ENCODE peak calls at places on chromosomes 7 and 10, in four cellular contexts. One of them, this sample, is unnamed.

GRCh38 chr7:101940830-101941229 is 123.4 kb downstream of the CUX1 start:
- DNase-seq in HuH-7: no peak
- DNase-seq in activated naive CD4-positive, alpha-beta T cell: no peak
- DNase-seq in activated CD4-positive, alpha-beta T cell treated with anti-CD3 and anti-CD28 coated beads for 48 hours: no peak
- DNase-seq in this sample: no peak

GRCh38 chr7:2928613-2929311 is 84.7 kb upstream of the GNA12 start:
- DNase-seq in HuH-7: no peak
- DNase-seq in activated naive CD4-positive, alpha-beta T cell: no peak
- DNase-seq in activated CD4-positive, alpha-beta T cell treated with anti-CD3 and anti-CD28 coated beads for 48 hours: no peak
- DNase-seq in this sample: peak; percentile 19

GRCh38 chr7:66524738-66525137 is 103.9 kb upstream of the KCTD7 start:
- DNase-seq in HuH-7: no peak
- DNase-seq in activated naive CD4-positive, alpha-beta T cell: no peak
- DNase-seq in activated CD4-positive, alpha-beta T cell treated with anti-CD3 and anti-CD28 coated beads for 48 hours: no peak
- DNase-seq in this sample: no peak

GRCh38 chr10:129653861-129654260 is 186.8 kb downstream of the MGMT start:
- DNase-seq in HuH-7: no peak
- DNase-seq in activated naive CD4-positive, alpha-beta T cell: no peak
- DNase-seq in activated CD4-positive, alpha-beta T cell treated with anti-CD3 and anti-CD28 coated beads for 48 hours: no peak
- DNase-seq in this sample: no peak

GRCh38 chr10:132575320-132576201 is 38.0 kb downstream of the INPP5A start:
- DNase-seq in HuH-7: no peak
- DNase-seq in activated naive CD4-positive, alpha-beta T cell: no peak
- DNase-seq in activated CD4-positive, alpha-beta T cell treated with anti-CD3 and anti-CD28 coated beads for 48 hours: peak; percentile 57
- DNase-seq in this sample: peak; percentile 75

GRCh38 chr10:99115703-99116102 is 119.9 kb downstream of the HPSE2 start:
- DNase-seq in HuH-7: no peak
- DNase-seq in activated naive CD4-positive, alpha-beta T cell: no peak
- DNase-seq in activated CD4-positive, alpha-beta T cell treated with anti-CD3 and anti-CD28 coated beads for 48 hours: no peak
- DNase-seq in this sample: no peak

GRCh38 chr10:113051456-113051855 is 101.4 kb downstream of the TCF7L2 start:
- DNase-seq in HuH-7: no peak
- DNase-seq in activated naive CD4-positive, alpha-beta T cell: no peak
- DNase-seq in activated CD4-positive, alpha-beta T cell treated with anti-CD3 and anti-CD28 coated beads for 48 hours: no peak
- DNase-seq in this sample: no peak

GRCh38 chr10:110569120-110569519 is 1.6 kb downstream of the SMC3 start:
- DNase-seq in HuH-7: no peak
- DNase-seq in activated naive CD4-positive, alpha-beta T cell: no peak
- DNase-seq in activated CD4-positive, alpha-beta T cell treated with anti-CD3 and anti-CD28 coated beads for 48 hours: no peak
- DNase-seq in this sample: no peak

GRCh38 chr10:98323221-98324164 is 55.5 kb upstream of the LOXL4 start:
- DNase-seq in HuH-7: no peak
- DNase-seq in activated naive CD4-positive, alpha-beta T cell: no peak
- DNase-seq in activated CD4-positive, alpha-beta T cell treated with anti-CD3 and anti-CD28 coated beads for 48 hours: peak; percentile 12
- DNase-seq in this sample: no peak

GRCh38 chr7:12670759-12671545 is 16.5 kb upstream of the ARL4A start:
- DNase-seq in HuH-7: no peak
- DNase-seq in activated naive CD4-positive, alpha-beta T cell: no peak
- DNase-seq in activated CD4-positive, alpha-beta T cell treated with anti-CD3 and anti-CD28 coated beads for 48 hours: no peak
- DNase-seq in this sample: no peak

GRCh38 chr10:23525406-23525805 is 86.5 kb downstream of the OTUD1 start:
- DNase-seq in HuH-7: no peak
- DNase-seq in activated naive CD4-positive, alpha-beta T cell: no peak
- DNase-seq in activated CD4-positive, alpha-beta T cell treated with anti-CD3 and anti-CD28 coated beads for 48 hours: no peak
- DNase-seq in this sample: no peak

GRCh38 chr7:155463114-155463811 is 5.3 kb downstream of the EN2 start:
- DNase-seq in HuH-7: no peak
- DNase-seq in activated naive CD4-positive, alpha-beta T cell: no peak
- DNase-seq in activated CD4-positive, alpha-beta T cell treated with anti-CD3 and anti-CD28 coated beads for 48 hours: no peak
- DNase-seq in this sample: no peak

GRCh38 chr10:102491136-102491535 is 11.4 kb downstream of the ACTR1A start:
- DNase-seq in HuH-7: no peak
- DNase-seq in activated naive CD4-positive, alpha-beta T cell: no peak
- DNase-seq in activated CD4-positive, alpha-beta T cell treated with anti-CD3 and anti-CD28 coated beads for 48 hours: no peak
- DNase-seq in this sample: no peak

GRCh38 chr10:130301026-130301892 is 165.1 kb downstream of the GLRX3 start:
- DNase-seq in HuH-7: no peak
- DNase-seq in activated naive CD4-positive, alpha-beta T cell: peak; percentile 35
- DNase-seq in activated CD4-positive, alpha-beta T cell treated with anti-CD3 and anti-CD28 coated beads for 48 hours: peak; percentile 85
- DNase-seq in this sample: no peak

GRCh38 chr7:141700848-141701371 is 1.1 kb downstream of the DENND11 start:
- DNase-seq in HuH-7: peak; percentile 23
- DNase-seq in activated naive CD4-positive, alpha-beta T cell: no peak
- DNase-seq in activated CD4-positive, alpha-beta T cell treated with anti-CD3 and anti-CD28 coated beads for 48 hours: peak; percentile 9
- DNase-seq in this sample: no peak

GRCh38 chr7:2014391-2015241 is 218.1 kb downstream of the MAD1L1 start:
- DNase-seq in HuH-7: no peak
- DNase-seq in activated naive CD4-positive, alpha-beta T cell: no peak
- DNase-seq in activated CD4-positive, alpha-beta T cell treated with anti-CD3 and anti-CD28 coated beads for 48 hours: no peak
- DNase-seq in this sample: no peak

GRCh38 chr10:132476146-132477065 is 61.2 kb upstream of the INPP5A start:
- DNase-seq in HuH-7: no peak
- DNase-seq in activated naive CD4-positive, alpha-beta T cell: no peak
- DNase-seq in activated CD4-positive, alpha-beta T cell treated with anti-CD3 and anti-CD28 coated beads for 48 hours: no peak
- DNase-seq in this sample: no peak

GRCh38 chr7:26145236-26145635 is 6.8 kb upstream of the NFE2L3 start:
- DNase-seq in HuH-7: no peak
- DNase-seq in activated naive CD4-positive, alpha-beta T cell: no peak
- DNase-seq in activated CD4-positive, alpha-beta T cell treated with anti-CD3 and anti-CD28 coated beads for 48 hours: no peak
- DNase-seq in this sample: no peak

GRCh38 chr10:15444105-15445021 is 73.3 kb upstream of the FAM171A1 start:
- DNase-seq in HuH-7: no peak
- DNase-seq in activated naive CD4-positive, alpha-beta T cell: no peak
- DNase-seq in activated CD4-positive, alpha-beta T cell treated with anti-CD3 and anti-CD28 coated beads for 48 hours: no peak
- DNase-seq in this sample: no peak

GRCh38 chr10:50991496-50992355 is 82.6 kb upstream of the PRKG1 start:
- DNase-seq in HuH-7: peak; percentile 23
- DNase-seq in activated naive CD4-positive, alpha-beta T cell: no peak
- DNase-seq in activated CD4-positive, alpha-beta T cell treated with anti-CD3 and anti-CD28 coated beads for 48 hours: no peak
- DNase-seq in this sample: no peak

GRCh38 chr7:2046581-2047271 is 186.0 kb downstream of the MAD1L1 start:
- DNase-seq in HuH-7: no peak
- DNase-seq in activated naive CD4-positive, alpha-beta T cell: no peak
- DNase-seq in activated CD4-positive, alpha-beta T cell treated with anti-CD3 and anti-CD28 coated beads for 48 hours: no peak
- DNase-seq in this sample: no peak

GRCh38 chr10:30114401-30114800 is 55.0 kb upstream of the JCAD start:
- DNase-seq in HuH-7: no peak
- DNase-seq in activated naive CD4-positive, alpha-beta T cell: no peak
- DNase-seq in activated CD4-positive, alpha-beta T cell treated with anti-CD3 and anti-CD28 coated beads for 48 hours: no peak
- DNase-seq in this sample: no peak

GRCh38 chr7:1326511-1326785 is 93.8 kb downstream of the UNCX start:
- DNase-seq in HuH-7: no peak
- DNase-seq in activated naive CD4-positive, alpha-beta T cell: no peak
- DNase-seq in activated CD4-positive, alpha-beta T cell treated with anti-CD3 and anti-CD28 coated beads for 48 hours: no peak
- DNase-seq in this sample: no peak

GRCh38 chr10:73873843-73874215 is 526 bp downstream of the CAMK2G start:
- DNase-seq in HuH-7: no peak
- DNase-seq in activated naive CD4-positive, alpha-beta T cell: no peak
- DNase-seq in activated CD4-positive, alpha-beta T cell treated with anti-CD3 and anti-CD28 coated beads for 48 hours: peak; percentile 20
- DNase-seq in this sample: no peak

GRCh38 chr7:117072620-117073118 is 119.4 kb downstream of the ST7 start:
- DNase-seq in HuH-7: no peak
- DNase-seq in activated naive CD4-positive, alpha-beta T cell: no peak
- DNase-seq in activated CD4-positive, alpha-beta T cell treated with anti-CD3 and anti-CD28 coated beads for 48 hours: no peak
- DNase-seq in this sample: no peak

GRCh38 chr7:6228865-6229264 is 43.6 kb downstream of the CYTH3 start:
- DNase-seq in HuH-7: no peak
- DNase-seq in activated naive CD4-positive, alpha-beta T cell: no peak
- DNase-seq in activated CD4-positive, alpha-beta T cell treated with anti-CD3 and anti-CD28 coated beads for 48 hours: no peak
- DNase-seq in this sample: no peak

GRCh38 chr7:2947381-2947780 is 96.3 kb downstream of the CARD11 start:
- DNase-seq in HuH-7: no peak
- DNase-seq in activated naive CD4-positive, alpha-beta T cell: no peak
- DNase-seq in activated CD4-positive, alpha-beta T cell treated with anti-CD3 and anti-CD28 coated beads for 48 hours: no peak
- DNase-seq in this sample: no peak

This sample was measured in Caco-2.